ENCODE peak calls at places on chromosome 9, in five cellular contexts. One of them, this sample, is unnamed.
A peak's percentile ranks its signal among the peaks of the same experiment; 100 is the strongest.

GRCh38 chr9:136742640-136743391 is at the start of gene LCN10:
- DNase-seq in heart right ventricle: no peak
- DNase-seq in midbrain: no peak
- DNase-seq in AG08396: no peak
- DNase-seq in stimulated activated CD4-positive, alpha-beta T cell treated with anti-CD3 and anti-CD28 coated beads, TNF-alpha, amount 100 ng/mL, for 24 hours: no peak
- DNase-seq in this sample: no peak

GRCh38 chr9:131642496-131643083 is 97.3 kb downstream of the PRRT1B start:
- DNase-seq in heart right ventricle: no peak
- DNase-seq in midbrain: no peak
- DNase-seq in AG08396: no peak
- DNase-seq in stimulated activated CD4-positive, alpha-beta T cell treated with anti-CD3 and anti-CD28 coated beads, TNF-alpha, amount 100 ng/mL, for 24 hours: peak; percentile 59
- DNase-seq in this sample: no peak

GRCh38 chr9:17090041-17090440 is 44.8 kb upstream of the CNTLN start:
- DNase-seq in heart right ventricle: no peak
- DNase-seq in midbrain: no peak
- DNase-seq in AG08396: no peak
- DNase-seq in stimulated activated CD4-positive, alpha-beta T cell treated with anti-CD3 and anti-CD28 coated beads, TNF-alpha, amount 100 ng/mL, for 24 hours: no peak
- DNase-seq in this sample: no peak

GRCh38 chr9:135789838-135790291 is 87.9 kb downstream of the KCNT1 start:
- DNase-seq in heart right ventricle: no peak
- DNase-seq in midbrain: no peak
- DNase-seq in AG08396: no peak
- DNase-seq in stimulated activated CD4-positive, alpha-beta T cell treated with anti-CD3 and anti-CD28 coated beads, TNF-alpha, amount 100 ng/mL, for 24 hours: no peak
- DNase-seq in this sample: no peak

GRCh38 chr9:126439402-126439765 is 112.8 kb downstream of the MVB12B start:
- DNase-seq in heart right ventricle: no peak
- DNase-seq in midbrain: no peak
- DNase-seq in AG08396: peak; percentile 63
- DNase-seq in stimulated activated CD4-positive, alpha-beta T cell treated with anti-CD3 and anti-CD28 coated beads, TNF-alpha, amount 100 ng/mL, for 24 hours: no peak
- DNase-seq in this sample: peak; percentile 21

GRCh38 chr9:25177858-25178257 is 500.4 kb downstream of the TUSC1 start:
- DNase-seq in heart right ventricle: no peak
- DNase-seq in midbrain: no peak
- DNase-seq in AG08396: no peak
- DNase-seq in stimulated activated CD4-positive, alpha-beta T cell treated with anti-CD3 and anti-CD28 coated beads, TNF-alpha, amount 100 ng/mL, for 24 hours: no peak
- DNase-seq in this sample: no peak

GRCh38 chr9:71910602-71911060 is 362 bp downstream of the ABHD17B start:
- DNase-seq in heart right ventricle: no peak
- DNase-seq in midbrain: no peak
- DNase-seq in AG08396: peak; percentile 49
- DNase-seq in stimulated activated CD4-positive, alpha-beta T cell treated with anti-CD3 and anti-CD28 coated beads, TNF-alpha, amount 100 ng/mL, for 24 hours: no peak
- DNase-seq in this sample: no peak

GRCh38 chr9:5644522-5644921 is 15.6 kb downstream of the RIC1 start:
- DNase-seq in heart right ventricle: no peak
- DNase-seq in midbrain: no peak
- DNase-seq in AG08396: no peak
- DNase-seq in stimulated activated CD4-positive, alpha-beta T cell treated with anti-CD3 and anti-CD28 coated beads, TNF-alpha, amount 100 ng/mL, for 24 hours: no peak
- DNase-seq in this sample: no peak

GRCh38 chr9:131889437-131890244 is 149.8 kb upstream of the RAPGEF1 start:
- DNase-seq in heart right ventricle: peak; percentile 40
- DNase-seq in midbrain: no peak
- DNase-seq in AG08396: no peak
- DNase-seq in stimulated activated CD4-positive, alpha-beta T cell treated with anti-CD3 and anti-CD28 coated beads, TNF-alpha, amount 100 ng/mL, for 24 hours: no peak
- DNase-seq in this sample: no peak

GRCh38 chr9:100505564-100506159 is 32.7 kb downstream of the TMEFF1 start:
- DNase-seq in heart right ventricle: peak; percentile 58
- DNase-seq in midbrain: peak; percentile 49
- DNase-seq in AG08396: peak; percentile 37
- DNase-seq in stimulated activated CD4-positive, alpha-beta T cell treated with anti-CD3 and anti-CD28 coated beads, TNF-alpha, amount 100 ng/mL, for 24 hours: peak; percentile 75
- DNase-seq in this sample: peak; percentile 4

GRCh38 chr9:133306242-133307194 is 29.5 kb downstream of the SURF6 start:
- DNase-seq in heart right ventricle: no peak
- DNase-seq in midbrain: no peak
- DNase-seq in AG08396: no peak
- DNase-seq in stimulated activated CD4-positive, alpha-beta T cell treated with anti-CD3 and anti-CD28 coated beads, TNF-alpha, amount 100 ng/mL, for 24 hours: no peak
- DNase-seq in this sample: no peak

This sample was measured in AG04450.